ENCODE peak calls at places on chromosome 2, in six cellular contexts. E is Jurkat, Clone E6-1; A is left lobe of liver; T is DMS153; F is HuH-7.5; Y is nephron progenitor cell. U is an unnamed sample.

GRCh38 chr2:107585851-107586250 is 240.8 kb upstream of the RGPD4 start:
- DNase-seq in E (no peak), A (no peak), T (no peak), F (no peak), Y (no peak), U (no peak)

GRCh38 chr2:10256525-10257031 is 46.1 kb upstream of the HPCAL1 start:
- DNase-seq in E (no peak), A (no peak), T (no peak), F (no peak), Y (no peak), U (no peak)

GRCh38 chr2:232229917-232230310 is 148.6 kb upstream of the ALPP start:
- DNase-seq in E (no peak), A (no peak), T (no peak), F (no peak), Y (no peak), U (no peak)

GRCh38 chr2:196205891-196206408 is 34.6 kb upstream of the STK17B start:
- DNase-seq in E (no peak), A (no peak), T (no peak), F (no peak), Y (no peak), U (no peak)

GRCh38 chr2:171878481-171878993 is 15.5 kb downstream of the SLC25A12 start:
- DNase-seq in E (no peak), A (no peak), T (peak; percentile 8), F (no peak), Y (no peak), U (peak; percentile 18)

GRCh38 chr2:186060744-186061143 is 322.1 kb downstream of the FSIP2 start:
- DNase-seq in E (no peak), A (no peak), T (no peak), F (no peak), Y (no peak), U (no peak)

GRCh38 chr2:146312899-146313298 is 1531.9 kb upstream of the ACVR2A start:
- DNase-seq in E (no peak), A (no peak), T (no peak), F (no peak), Y (no peak), U (no peak)

GRCh38 chr2:223545830-223546229 is 56.3 kb downstream of the SCG2 start:
- DNase-seq in E (no peak), A (no peak), T (no peak), F (no peak), Y (no peak), U (no peak)

GRCh38 chr2:46350030-46350699 is 53.0 kb downstream of the EPAS1 start:
- DNase-seq in E (peak; percentile 82), A (no peak), T (no peak), F (no peak), Y (no peak), U (no peak)

GRCh38 chr2:85433511-85434089 is 15.1 kb downstream of the SH2D6 start:
- DNase-seq in E (no peak), A (peak; percentile 75), T (no peak), F (no peak), Y (no peak), U (no peak)

GRCh38 chr2:42132966-42133641 is 36.0 kb upstream of the EML4 start:
- DNase-seq in E (peak; percentile 81), A (peak; percentile 88), T (peak; percentile 64), F (peak; percentile 43), Y (peak; percentile 68), U (peak; percentile 24)

GRCh38 chr2:26465981-26466471 is 11.9 kb downstream of the OTOF start:
- DNase-seq in E (no peak), A (no peak), T (no peak), F (no peak), Y (no peak), U (no peak)

GRCh38 chr2:167510071-167510759 is 621.9 kb downstream of the XIRP2 start:
- DNase-seq in E (no peak), A (no peak), T (no peak), F (peak; percentile 32), Y (no peak), U (no peak)

GRCh38 chr2:208031608-208032019 is 6.3 kb upstream of the PLEKHM3 start:
- DNase-seq in E (no peak), A (no peak), T (no peak), F (no peak), Y (no peak), U (peak; percentile 27)

GRCh38 chr2:208501217-208501616 is 94.6 kb downstream of the PTH2R start:
- DNase-seq in E (no peak), A (no peak), T (peak; percentile 88), F (no peak), Y (peak; percentile 46), U (peak; percentile 49)

GRCh38 chr2:234275515-234275914 is 221.4 kb downstream of the ARL4C start:
- DNase-seq in E (no peak), A (no peak), T (no peak), F (no peak), Y (no peak), U (no peak)

GRCh38 chr2:217279571-217279970 is 419.7 kb upstream of the TNP1 start:
- DNase-seq in E (no peak), A (no peak), T (no peak), F (no peak), Y (no peak), U (no peak)

GRCh38 chr2:47088371-47089082 is 66.6 kb downstream of the STPG4 start:
- DNase-seq in E (no peak), A (no peak), T (no peak), F (no peak), Y (no peak), U (no peak)

GRCh38 chr2:112161431-112162145 is 23.4 kb downstream of the FBLN7 start:
- DNase-seq in E (no peak), A (no peak), T (no peak), F (no peak), Y (no peak), U (no peak)

GRCh38 chr2:96819101-96819875 is 3.2 kb downstream of the CNNM3 start:
- DNase-seq in E (no peak), A (peak; percentile 93), T (peak; percentile 21), F (peak; percentile 94), Y (no peak), U (no peak)